ENCODE peak calls at places on chromosome 3, in eight cellular contexts. W is GM23338, S is hepatocyte, P is PC-3, M is HCT116, H is GM23248, R is SK-N-SH, N is MM.1S. A is an unnamed sample. For H3K4me1, the result is how much of the 10 kb centered on the place peaks cover.

GRCh38 chr3:39752751-39753150 is 56.7 kb upstream of the MYRIP start:
- DNase-seq in W (no peak), S (no peak), P (no peak), M (no peak), H (peak), R (no peak), N (no peak), A (no peak)

GRCh38 chr3:172846103-172846561 is 95.6 kb downstream of the ECT2 start:
- DNase-seq in W (no peak), S (no peak), P (no peak), M (no peak), H (no peak), R (no peak), N (no peak), A (peak)

GRCh38 chr3:51637941-51638471 is 33.0 kb upstream of the TEX264 start:
- DNase-seq in W (peak), S (peak), P (peak), M (peak), H (peak), R (peak), N (peak), A (peak)

GRCh38 chr3:120457827-120458226 is 7.0 kb upstream of the FSTL1 start:
- DNase-seq in W (no peak), S (no peak), P (peak), M (no peak), H (no peak), R (no peak), N (no peak), A (no peak)

GRCh38 chr3:185371683-185372082 is 8.7 kb downstream of the MAP3K13 start:
- DNase-seq in W (no peak), S (no peak), P (no peak), M (no peak), H (no peak), R (peak), N (no peak), A (no peak)

GRCh38 chr3:104066658-104067057 is 1300.1 kb upstream of the ALCAM start:
- DNase-seq in W (peak), S (peak), P (peak), M (no peak), H (peak), R (no peak), N (no peak), A (no peak)

GRCh38 chr3:14633417-14633816 is 18.1 kb upstream of the CCDC174 start:
- DNase-seq in W (no peak), S (no peak), P (no peak), M (no peak), H (no peak), R (no peak), N (no peak), A (no peak)

GRCh38 chr3:130465486-130465885 is 51.5 kb upstream of the COL6A6 start:
- DNase-seq in W (no peak), S (no peak), P (no peak), M (no peak), H (no peak), R (no peak), N (no peak), A (no peak)

GRCh38 chr3:161222662-161223061 is 1.6 kb downstream of the NMD3 start:
- DNase-seq in W (no peak), S (no peak), P (peak), M (no peak), H (peak), R (no peak), N (no peak), A (peak)

GRCh38 chr3:115062009-115062408 is 85.1 kb downstream of the ZBTB20 start:
- DNase-seq in W (no peak), S (no peak), P (no peak), M (no peak), H (no peak), R (no peak), N (no peak), A (no peak)

GRCh38 chr3:152574461-152575079 is 260.4 kb upstream of the P2RY1 start:
- DNase-seq in W (peak), S (peak), P (peak), M (peak), H (peak), R (peak), N (peak), A (peak)

GRCh38 chr3:14548321-14548729 is 8.2 kb upstream of the GRIP2 start:
- DNase-seq in W (peak), S (peak), P (peak), M (peak), H (peak), R (peak), N (peak), A (peak)

GRCh38 chr3:178671261-178672191 is 135.3 kb downstream of the KCNMB2 start:
- DNase-seq in W (no peak), S (peak), P (peak), M (no peak), H (peak), R (no peak), N (no peak), A (no peak)

GRCh38 chr3:10437272-10437994 is 68.0 kb downstream of the ATP2B2 start:
- DNase-seq in W (no peak), S (no peak), P (peak), M (no peak), H (peak), R (no peak), N (no peak), A (no peak)

GRCh38 chr3:89847955-89848354 is 740.5 kb downstream of the EPHA3 start:
- DNase-seq in W (no peak), S (no peak), P (peak), M (no peak), H (no peak), R (no peak), N (no peak), A (no peak)

GRCh38 chr3:184544513-184544861 is 17.1 kb upstream of the EPHB3 start:
- DNase-seq in W (no peak), S (no peak), P (no peak), M (no peak), H (no peak), R (no peak), N (no peak), A (no peak)

GRCh38 chr3:45870099-45870498 is 16.2 kb upstream of the CCR9 start:
- DNase-seq in W (no peak), S (no peak), P (no peak), M (no peak), H (no peak), R (no peak), N (peak), A (no peak)

GRCh38 chr3:183590442-183590841 is 34.9 kb upstream of the KLHL6 start:
- DNase-seq in W (no peak), S (no peak), P (no peak), M (no peak), H (no peak), R (no peak), N (no peak), A (no peak)

GRCh38 chr3:115085197-115085865 is 61.8 kb downstream of the ZBTB20 start:
- DNase-seq in W (peak), S (no peak), P (peak), M (no peak), H (peak), R (no peak), N (no peak), A (no peak)

GRCh38 chr3:181700168-181701087 is 11.3 kb upstream of the SOX2 start:
- DNase-seq in W (peak), S (peak), P (peak), M (peak), H (peak), R (peak), N (peak), A (peak)

GRCh38 chr3:147409143-147410121 is at the start of gene ZIC1:
- DNase-seq in W (peak), S (no peak), P (no peak), M (no peak), H (peak), R (peak), N (no peak), A (no peak)

GRCh38 chr3:188294113-188294512 is 140.2 kb downstream of the LPP start:
- DNase-seq in W (no peak), S (no peak), P (no peak), M (no peak), H (no peak), R (no peak), N (no peak), A (no peak)
- H3K4me1 ChIP-seq in W (under half), S (under half), P (half or more), M (half or more), H (half or more), R (under half), N (under half), A (under half)

DNA sequence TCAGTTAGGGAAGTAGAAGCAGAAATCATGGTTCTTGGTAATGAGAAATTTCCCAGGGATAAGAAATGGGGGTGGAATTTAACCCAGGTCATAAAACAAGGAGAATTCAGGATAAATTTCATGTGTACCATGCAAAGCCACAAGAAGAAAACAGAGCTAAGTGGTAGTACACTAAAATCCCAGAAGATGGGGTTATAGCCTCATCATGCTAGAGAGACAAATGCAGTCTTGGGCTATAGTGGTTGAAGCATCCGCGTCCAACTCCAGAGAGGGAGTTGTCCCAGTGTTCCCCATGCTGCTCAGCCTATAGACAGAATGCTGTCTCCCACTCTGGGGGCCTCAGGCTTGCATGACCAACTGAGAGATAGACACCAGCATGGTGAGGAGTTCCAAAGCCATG is 36.2 kb upstream of the CLRN1 start:
- DNase-seq in W (peak), S (peak), P (peak), M (peak), H (peak), R (peak), N (no peak), A (no peak)
- TF ChIP-seq EZH2phosphoT487 in W (no peak), S (no peak), P (no peak), M (no peak), H (no peak), R (no peak), N (no peak), A (no peak)

DNA sequence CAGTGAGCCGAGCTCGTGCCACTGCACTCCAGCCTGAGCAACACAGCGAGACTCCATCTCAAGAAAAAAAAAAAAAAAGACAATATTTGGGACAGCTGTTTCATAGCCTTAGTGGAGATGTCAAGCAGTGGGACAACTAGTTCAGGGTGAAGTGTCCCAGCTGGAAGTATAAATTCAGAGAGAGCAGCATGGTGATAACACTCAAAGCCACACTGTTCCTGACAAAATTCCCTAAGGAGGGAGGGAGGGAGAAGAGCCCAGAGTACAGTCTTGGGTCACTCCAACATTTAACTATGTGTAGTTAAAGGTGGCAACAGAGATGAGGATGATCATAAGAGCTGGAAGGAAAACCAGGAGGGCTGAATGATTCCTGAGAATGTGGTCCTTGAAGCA is 21.1 kb upstream of the IP6K2 start:
- DNase-seq in W (no peak), S (no peak), P (no peak), M (no peak), H (no peak), R (no peak), N (no peak), A (no peak)
- H3K4me1 ChIP-seq in W (under half), S (under half), P (under half), M (under half), H (under half), R (under half), N (under half), A (under half)

GRCh38 chr3:43861635-43862034 is 170.9 kb downstream of the ABHD5 start:
- DNase-seq in W (no peak), S (no peak), P (no peak), M (no peak), H (no peak), R (no peak), N (no peak), A (no peak)
- TF ChIP-seq EZH2phosphoT487 in W (no peak), S (no peak), P (no peak), M (no peak), H (no peak), R (no peak), N (no peak), A (no peak)

GRCh38 chr3:71052725-71053124 is 530.8 kb downstream of the FOXP1 start:
- DNase-seq in W (no peak), S (no peak), P (no peak), M (no peak), H (peak), R (peak), N (no peak), A (no peak)
- H3K4me1 ChIP-seq in W (half or more), S (half or more), P (half or more), M (under half), H (under half), R (half or more), N (under half), A (under half)

GRCh38 chr3:963755-964154 is 129.1 kb upstream of the CNTN6 start:
- DNase-seq in W (no peak), S (no peak), P (no peak), M (no peak), H (no peak), R (no peak), N (no peak), A (no peak)

DNA sequence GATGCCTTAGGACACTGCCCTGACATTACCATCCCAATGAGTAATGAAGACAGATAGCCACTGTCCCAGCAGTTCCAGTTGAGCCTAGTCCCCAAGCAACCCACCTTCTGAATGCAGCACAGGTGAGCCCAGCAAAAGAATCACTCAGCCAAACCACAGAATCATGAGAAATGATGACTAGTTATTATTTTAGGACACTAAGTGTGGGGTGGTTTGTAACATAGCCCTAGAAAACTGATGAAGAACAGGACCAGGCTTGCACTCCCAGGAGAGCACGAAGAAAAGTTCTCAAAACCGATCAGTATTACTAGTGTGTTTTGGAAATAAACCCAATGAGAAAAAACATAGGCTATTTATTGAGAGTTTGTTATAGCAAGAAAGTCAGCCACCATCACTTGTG is 129.6 kb upstream of the CNTN6 start:
- DNase-seq in W (no peak), S (no peak), P (no peak), M (no peak), H (no peak), R (no peak), N (no peak), A (no peak)
- TF ChIP-seq EZH2phosphoT487 in W (no peak), S (no peak), P (no peak), M (no peak), H (no peak), R (no peak), N (no peak), A (no peak)

DNA sequence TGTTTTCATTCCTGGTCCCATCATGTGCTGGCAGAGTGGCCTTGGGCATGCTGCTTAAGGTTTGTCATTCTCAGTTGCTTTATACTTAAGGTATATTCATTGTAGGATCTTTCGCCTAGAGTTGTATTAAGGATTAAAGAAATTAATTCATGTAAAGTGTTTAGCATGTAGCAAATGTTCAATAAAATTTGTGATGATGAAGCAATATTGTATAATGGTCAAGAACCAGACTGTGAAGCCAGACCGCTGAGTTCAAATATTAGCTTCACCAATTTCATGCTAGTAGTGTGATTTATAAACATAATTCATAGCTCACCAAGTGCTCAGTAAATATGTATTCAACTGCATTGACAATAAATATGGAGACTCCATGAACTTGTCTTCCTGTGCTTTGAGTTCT is 178.5 kb downstream of the BBX start:
- DNase-seq in W (no peak), S (no peak), P (no peak), M (no peak), H (no peak), R (no peak), N (no peak), A (no peak)
- H3K4me1 ChIP-seq in W (under half), S (under half), P (under half), M (under half), H (under half), R (under half), N (under half), A (under half)

GRCh38 chr3:72982653-72983366 is 13.8 kb upstream of the PPP4R2 start:
- DNase-seq in W (no peak), S (no peak), P (no peak), M (no peak), H (no peak), R (no peak), N (no peak), A (no peak)
- TF ChIP-seq EZH2phosphoT487 in W (no peak), S (no peak), P (no peak), M (no peak), H (no peak), R (no peak), N (no peak), A (no peak)

GRCh38 chr3:30353711-30354467 is 252.5 kb upstream of the TGFBR2 start:
- DNase-seq in W (no peak), S (no peak), P (peak), M (no peak), H (no peak), R (no peak), N (peak), A (peak)
- H3K4me1 ChIP-seq in W (under half), S (under half), P (half or more), M (under half), H (under half), R (half or more), N (under half), A (under half)